ENCODE peak calls at places on chromosomes 1 and 21, in ten cellular contexts. D is fibroblast of villous mesenchyme; B is SK-N-DZ; U is stimulated activated CD8-positive, alpha-beta memory T cell treated with anti-CD3 and anti-CD28 coated beads, Interleukin-7, amount 100 ng/mL, for 1 hour; S is stimulated activated naive CD8-positive, alpha-beta T cell treated with anti-CD3 and anti-CD28 coated beads, Interleukin-15, Interleukin-2, amounts not matched to agents 100 U/mL and 50 U/mL, for 24 hours; F is HS-5; K is NCI-H1105; C is nephron progenitor cell; W is NCI-H1417 treated with DMSO at 0.1 percent for 48 hours; M is AG04450. Y is an unnamed sample.

GRCh38 chr1:8370928-8371327 is 53.0 kb downstream of the SLC45A1 start:
- DNase-seq in D (no peak), B (no peak), U (no peak), S (no peak), F (no peak), K (no peak), C (no peak), W (no peak), M (no peak), Y (no peak)

GRCh38 chr1:111200802-111201161 is 336 bp upstream of the DENND2D start:
- DNase-seq in D (no peak), B (no peak), U (no peak), S (no peak), F (no peak), K (no peak), C (no peak), W (no peak), M (no peak), Y (no peak)

GRCh38 chr1:225769687-225770086 is 7.9 kb upstream of the SRP9 start:
- DNase-seq in D (no peak), B (no peak), U (no peak), S (no peak), F (no peak), K (no peak), C (no peak), W (no peak), M (no peak), Y (no peak)

GRCh38 chr1:112817555-112818373 is 102.6 kb upstream of the PPM1J start:
- DNase-seq in D (no peak), B (no peak), U (no peak), S (no peak), F (no peak), K (no peak), C (no peak), W (no peak), M (no peak), Y (no peak)

GRCh38 chr1:49864597-49864996 is 159.2 kb downstream of the AGBL4 start:
- DNase-seq in D (no peak), B (peak), U (no peak), S (no peak), F (no peak), K (no peak), C (no peak), W (no peak), M (no peak), Y (peak)

GRCh38 chr1:22044690-22045420 is 7.7 kb upstream of the CDC42 start:
- DNase-seq in D (peak), B (no peak), U (no peak), S (no peak), F (peak), K (no peak), C (no peak), W (no peak), M (no peak), Y (peak)

GRCh38 chr1:90809093-90809492 is 92.0 kb upstream of the BARHL2 start:
- DNase-seq in D (peak), B (no peak), U (no peak), S (no peak), F (no peak), K (no peak), C (no peak), W (no peak), M (no peak), Y (no peak)

GRCh38 chr1:101112051-101112770 is 86.6 kb upstream of the DPH5 start:
- DNase-seq in D (no peak), B (no peak), U (peak), S (peak), F (no peak), K (no peak), C (no peak), W (no peak), M (no peak), Y (no peak)

GRCh38 chr21:42030311-42030710 is 20.2 kb upstream of the ZBTB21 start:
- DNase-seq in D (no peak), B (no peak), U (no peak), S (no peak), F (no peak), K (no peak), C (no peak), W (no peak), M (no peak), Y (no peak)

GRCh38 chr1:244340396-244340795 is 111.3 kb downstream of the ADSS2 start:
- DNase-seq in D (no peak), B (peak), U (no peak), S (no peak), F (no peak), K (no peak), C (no peak), W (no peak), M (no peak), Y (no peak)

GRCh38 chr1:19165501-19165900 is 44.6 kb downstream of the UBR4 start:
- DNase-seq in D (peak), B (no peak), U (no peak), S (no peak), F (no peak), K (no peak), C (no peak), W (no peak), M (no peak), Y (no peak)

GRCh38 chr1:88890790-88891317 is 513 bp downstream of the GTF2B start:
- DNase-seq in D (peak), B (peak), U (no peak), S (peak), F (no peak), K (no peak), C (peak), W (no peak), M (no peak), Y (peak)

GRCh38 chr21:45264919-45265515 is 22.7 kb downstream of the POFUT2 start:
- DNase-seq in D (no peak), B (no peak), U (no peak), S (no peak), F (no peak), K (no peak), C (no peak), W (no peak), M (no peak), Y (peak)

GRCh38 chr21:32524010-32524719 is 61.2 kb downstream of the TCP10L start:
- DNase-seq in D (peak), B (no peak), U (no peak), S (no peak), F (peak), K (no peak), C (no peak), W (no peak), M (no peak), Y (peak)

GRCh38 chr21:32215306-32215685 is 63.6 kb downstream of the MIS18A start:
- DNase-seq in D (no peak), B (peak), U (no peak), S (no peak), F (no peak), K (no peak), C (no peak), W (no peak), M (no peak), Y (no peak)

GRCh38 chr1:154318386-154318785 is 2.5 kb upstream of the AQP10 start:
- DNase-seq in D (no peak), B (no peak), U (no peak), S (no peak), F (no peak), K (no peak), C (no peak), W (no peak), M (no peak), Y (no peak)

GRCh38 chr1:1776672-1777393 is 1.4 kb downstream of the NADK start:
- DNase-seq in D (no peak), B (no peak), U (no peak), S (no peak), F (no peak), K (no peak), C (no peak), W (no peak), M (no peak), Y (no peak)

GRCh38 chr1:199851453-199851852 is 176.1 kb upstream of the NR5A2 start:
- DNase-seq in D (no peak), B (no peak), U (no peak), S (no peak), F (no peak), K (no peak), C (no peak), W (no peak), M (no peak), Y (no peak)

GRCh38 chr1:20057886-20058420 is 12.0 kb upstream of the PLA2G5 start:
- DNase-seq in D (no peak), B (no peak), U (no peak), S (no peak), F (no peak), K (no peak), C (no peak), W (no peak), M (no peak), Y (no peak)

GRCh38 chr1:44587796-44588460 is 86.4 kb downstream of the TMEM53 start:
- DNase-seq in D (no peak), B (no peak), U (no peak), S (no peak), F (no peak), K (no peak), C (peak), W (no peak), M (no peak), Y (peak)

GRCh38 chr1:25870614-25871013 is 4.9 kb downstream of the PAQR7 start:
- DNase-seq in D (no peak), B (no peak), U (no peak), S (no peak), F (no peak), K (no peak), C (no peak), W (no peak), M (no peak), Y (no peak)

GRCh38 chr21:26851109-26851944 is 6.1 kb upstream of the ADAMTS1 start:
- DNase-seq in D (no peak), B (no peak), U (no peak), S (no peak), F (no peak), K (no peak), C (no peak), W (no peak), M (no peak), Y (no peak)

GRCh38 chr1:219333626-219334025 is 159.9 kb downstream of the LYPLAL1 start:
- DNase-seq in D (no peak), B (no peak), U (no peak), S (no peak), F (no peak), K (no peak), C (no peak), W (no peak), M (no peak), Y (no peak)

Y was measured in Daoy.